ENCODE peak calls at places on chromosomes 16 and 17, in eight cellular contexts. J is nephron progenitor cell, T is pancreas, X is IMR-90, F is cardiac muscle cell, C is breast epithelium, I is coronary artery, M is kidney epithelial cell. N is an unnamed sample.

GRCh38 chr16:2386990-2387389 is 42.3 kb upstream of the CCNF start:
- DNase-seq in M (no peak), J (no peak), I (no peak), X (no peak), T (no peak), C (no peak), F (no peak), N (no peak)

GRCh38 chr17:82031885-82032627 is 578 bp downstream of the RAC3 start:
- DNase-seq in T (peak; percentile 79), I (no peak), J (no peak), F (peak; percentile 43), M (no peak), C (no peak), X (no peak), N (no peak)

GRCh38 chr16:78277374-78277773 is 177.9 kb downstream of the WWOX start:
- DNase-seq in C (no peak), J (peak; percentile 45), T (no peak), I (no peak), F (peak; percentile 2), M (no peak), X (no peak), N (no peak)

GRCh38 chr16:30758988-30759461 is 2.8 kb downstream of the CFAP119 start:
- DNase-seq in I (no peak), X (no peak), J (no peak), C (no peak), M (no peak), T (no peak), F (no peak), N (no peak)

GRCh38 chr16:69055003-69055402 is 50.5 kb upstream of the HAS3 start:
- DNase-seq in I (no peak), C (no peak), J (no peak), X (peak; percentile 80), F (no peak), M (no peak), T (no peak), N (no peak)

GRCh38 chr16:80564394-80564793 is 23.6 kb downstream of the DYNLRB2 start:
- DNase-seq in F (no peak), M (no peak), J (no peak), I (no peak), T (no peak), C (no peak), X (no peak), N (no peak)

GRCh38 chr16:89314357-89314756 is 96.9 kb downstream of the ZNF778 start:
- DNase-seq in C (no peak), J (no peak), I (no peak), T (peak; percentile 24), F (no peak), X (no peak), M (no peak), N (no peak)

GRCh38 chr16:48895142-48895541 is 285.2 kb upstream of the N4BP1 start:
- DNase-seq in F (peak; percentile 57), I (peak; percentile 28), J (peak; percentile 29), T (no peak), M (no peak), X (no peak), C (no peak), N (no peak)

GRCh38 chr17:82536220-82537201 is 17.0 kb downstream of the FOXK2 start:
- DNase-seq in I (no peak), X (peak; percentile 86), C (no peak), M (no peak), F (peak; percentile 47), T (no peak), J (no peak), N (no peak)

GRCh38 chr17:80270836-80271235 is 10.2 kb downstream of the RNF213 start:
- DNase-seq in F (peak; percentile 46), T (no peak), X (no peak), I (no peak), C (no peak), J (peak; percentile 41), M (no peak), N (no peak)

GRCh38 chr17:39261286-39261685 is 35.5 kb upstream of the STAC2 start:
- DNase-seq in C (no peak), F (no peak), I (no peak), M (no peak), J (peak; percentile 23), X (no peak), T (no peak), N (no peak)
- TF ChIP-seq CTCF in C (no peak), F (peak; percentile 27), I (no peak), M (peak; percentile 24), J (no peak), X (no peak), T (no peak), N (no peak)

DNA sequence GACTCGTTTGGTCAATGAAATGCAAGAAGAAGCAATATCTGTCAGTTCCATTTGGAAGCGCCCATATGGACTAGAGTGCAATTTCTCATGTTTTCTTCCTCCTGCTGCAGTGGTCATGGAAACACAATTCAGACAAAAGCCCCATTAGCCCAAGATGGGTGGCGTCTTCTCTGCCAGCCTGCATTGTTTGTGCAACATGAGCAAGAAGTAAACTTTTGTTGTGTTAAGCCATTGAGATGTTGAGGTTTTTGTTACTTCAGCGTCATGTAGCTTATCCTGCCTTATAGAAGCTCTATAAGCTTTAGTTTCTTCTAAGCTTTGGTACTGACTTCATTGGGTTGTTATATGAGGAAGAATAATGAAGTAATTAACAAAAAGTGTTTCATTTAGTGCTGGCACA is 137.4 kb downstream of the NPIPB5 start:
- DNase-seq in C (no peak), M (no peak), X (no peak), J (no peak), I (peak; percentile 47), F (no peak), T (no peak), N (no peak)
- TF ChIP-seq CTCF in C (no peak), M (no peak), X (no peak), J (no peak), I (no peak), F (no peak), T (no peak), N (no peak)

GRCh38 chr17:34356194-34356593 is at the start of gene CCL13:
- DNase-seq in X (no peak), J (no peak), C (no peak), M (no peak), F (no peak), I (no peak), T (no peak), N (no peak)

GRCh38 chr17:34360571-34360970 is 2.5 kb downstream of the CCL1 start:
- DNase-seq in J (no peak), T (no peak), F (no peak), I (no peak), M (no peak), C (no peak), X (no peak), N (no peak)

GRCh38 chr17:34354637-34355036 is 1.6 kb upstream of the CCL13 start:
- DNase-seq in X (peak; percentile 70), I (no peak), F (no peak), M (no peak), C (no peak), J (no peak), T (no peak), N (no peak)

GRCh38 chr17:34358631-34359030 is 2.4 kb downstream of the CCL13 start:
- DNase-seq in T (no peak), I (no peak), F (no peak), J (no peak), X (no peak), C (no peak), M (no peak), N (no peak)

DNA sequence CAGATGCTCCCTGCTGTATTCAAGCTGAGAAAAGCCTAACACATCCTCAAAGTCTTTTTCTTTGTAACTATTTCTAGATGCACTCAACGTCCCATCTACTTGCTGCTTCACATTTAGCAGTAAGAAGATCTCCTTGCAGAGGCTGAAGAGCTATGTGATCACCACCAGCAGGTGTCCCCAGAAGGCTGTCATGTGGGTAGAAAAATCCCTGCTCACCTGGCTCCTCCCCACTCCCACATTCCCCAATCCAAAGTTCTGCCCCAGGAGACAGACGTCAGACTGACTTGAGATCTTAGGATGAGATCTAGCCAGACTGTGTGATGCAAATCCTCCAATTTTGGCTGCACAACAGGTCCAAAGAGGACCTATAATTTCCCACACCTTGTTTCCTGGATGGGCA is 1.1 kb downstream of the CCL13 start:
- DNase-seq in T (no peak), I (no peak), C (no peak), M (no peak), F (no peak), J (no peak), X (no peak), N (no peak)
- TF ChIP-seq CTCF in T (no peak), I (no peak), C (no peak), M (no peak), F (no peak), J (no peak), X (no peak), N (no peak)

GRCh38 chr17:16439303-16439791 is 24.0 kb downstream of the TRPV2 start:
- DNase-seq in J (no peak), T (no peak), M (no peak), C (no peak), F (peak; percentile 46), X (no peak), I (no peak), N (no peak)

GRCh38 chr17:16438557-16439302 is 23.4 kb downstream of the TRPV2 start:
- DNase-seq in I (peak; percentile 98), T (peak; percentile 93), J (peak; percentile 92), F (peak; percentile 99), M (peak; percentile 96), C (peak; percentile 96), X (peak; percentile 100), N (peak; percentile 96)

GRCh38 chr17:16437083-16437482 is 21.7 kb downstream of the TRPV2 start:
- DNase-seq in F (no peak), J (no peak), I (no peak), X (no peak), M (no peak), C (no peak), T (no peak), N (no peak)

GRCh38 chr17:16439867-16440351 is 24.5 kb downstream of the TRPV2 start:
- DNase-seq in M (no peak), X (no peak), I (no peak), C (no peak), F (no peak), T (no peak), J (no peak), N (no peak)

DNA sequence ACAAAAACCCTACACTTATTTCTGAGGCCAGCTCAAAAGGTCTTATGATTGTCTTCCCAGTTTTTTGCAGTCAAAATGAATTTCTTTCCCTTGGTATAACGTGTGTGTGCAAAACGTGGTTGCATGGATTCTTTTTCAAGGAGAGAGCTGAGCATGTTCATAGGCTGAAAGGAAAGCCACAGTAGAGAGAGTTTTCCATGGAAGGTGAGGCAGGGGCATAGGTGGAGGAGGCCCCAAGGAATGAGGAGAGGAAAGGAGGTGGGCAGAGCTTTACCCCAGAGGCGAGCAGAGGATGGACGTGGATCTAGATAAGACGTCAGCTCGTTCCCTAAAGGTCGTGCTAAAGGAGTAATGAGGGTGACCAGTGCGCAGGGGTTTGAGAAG is 22.8 kb downstream of the TRPV2 start:
- DNase-seq in J (no peak), X (no peak), T (no peak), I (no peak), C (no peak), F (no peak), M (no peak), N (no peak)
- TF ChIP-seq CTCF in J (no peak), X (no peak), T (no peak), I (no peak), C (no peak), F (no peak), M (no peak), N (no peak)

GRCh38 chr16:65667013-65667578 is 545.2 kb upstream of the CDH11 start:
- DNase-seq in J (no peak), I (no peak), X (peak; percentile 28), C (no peak), T (no peak), F (peak; percentile 17), M (no peak), N (no peak)
- TF ChIP-seq CTCF in J (peak; percentile 17), I (no peak), X (no peak), C (no peak), T (no peak), F (peak; percentile 37), M (peak; percentile 11), N (no peak)